ENCODE peak calls at places on chromosomes 3 and 15, in ten cellular contexts. W is prostate gland, A is Panc1, V is sigmoid colon, Z is HL-60, M is esophagus muscularis mucosa, N is K562, I is GM23338, J is stomach, X is endothelial cell of umbilical vein. H is an unnamed sample.

GRCh38 chr3:187843654-187844053 is 98.4 kb upstream of the BCL6 start:
- DNase-seq in V (no peak), Z (no peak), A (no peak), M (peak), W (no peak), N (no peak), X (no peak), I (no peak), J (no peak), H (no peak)

GRCh38 chr3:62361824-62362223 is 11.5 kb downstream of the FEZF2 start:
- DNase-seq in I (peak), J (no peak), A (no peak), Z (no peak), X (no peak), V (no peak), W (no peak), M (peak), N (peak), H (no peak)

GRCh38 chr15:84985158-84985557 is 3.5 kb downstream of the PDE8A start:
- DNase-seq in M (no peak), I (no peak), X (no peak), W (no peak), J (no peak), A (no peak), Z (no peak), N (no peak), V (no peak), H (no peak)

GRCh38 chr15:31062310-31062964 is 39.1 kb downstream of the TRPM1 start:
- DNase-seq in I (no peak), W (no peak), M (no peak), X (peak), N (no peak), A (no peak), Z (no peak), V (no peak), J (no peak), H (no peak)

GRCh38 chr3:99515-99914 is 97.0 kb upstream of the CHL1 start:
- DNase-seq in V (no peak), Z (no peak), X (no peak), N (no peak), I (no peak), W (no peak), M (no peak), A (no peak), J (no peak), H (no peak)

GRCh38 chr3:185960518-185961288 is 22.9 kb upstream of the TRA2B start:
- DNase-seq in J (no peak), I (no peak), X (no peak), W (no peak), A (no peak), M (no peak), N (no peak), V (no peak), Z (no peak), H (no peak)

GRCh38 chr3:133943639-133944131 is 48.0 kb upstream of the RAB6B start:
- DNase-seq in J (peak), M (no peak), Z (peak), A (peak), N (peak), I (no peak), V (peak), W (peak), X (peak), H (peak)

GRCh38 chr15:37056168-37056893 is 44.0 kb downstream of the MEIS2 start:
- DNase-seq in N (no peak), X (peak), Z (no peak), A (no peak), V (peak), J (no peak), I (peak), M (no peak), W (peak), H (no peak)

GRCh38 chr3:133792171-133792763 is 13.3 kb upstream of the SRPRB start:
- DNase-seq in M (no peak), N (no peak), V (no peak), W (no peak), Z (no peak), I (peak), A (no peak), J (no peak), X (no peak), H (no peak)

GRCh38 chr15:90264649-90265048 is 823 bp upstream of the NGRN start:
- DNase-seq in Z (peak), M (no peak), N (no peak), V (no peak), I (no peak), W (no peak), J (peak), A (peak), X (peak), H (peak)
- TF ChIP-seq POLR2AphosphoS5 in Z (no peak), M (no peak), N (no peak), V (no peak), I (no peak), W (no peak), J (no peak), A (no peak), X (no peak), H (no peak)

GRCh38 chr3:196159526-196159925 is 51.7 kb downstream of the ZDHHC19 start:
- DNase-seq in Z (no peak), X (no peak), V (no peak), N (no peak), I (no peak), W (no peak), A (no peak), M (no peak), J (no peak), H (no peak)

GRCh38 chr3:196163212-196163611 is 48.0 kb downstream of the ZDHHC19 start:
- DNase-seq in M (no peak), Z (no peak), W (no peak), A (no peak), N (no peak), I (no peak), J (no peak), V (no peak), X (no peak), H (peak)

GRCh38 chr3:196163687-196164493 is 47.3 kb downstream of the ZDHHC19 start:
- DNase-seq in J (no peak), A (no peak), X (no peak), M (no peak), V (no peak), Z (peak), N (peak), W (no peak), I (no peak), H (peak)

GRCh38 chr3:196162679-196163078 is 48.5 kb downstream of the ZDHHC19 start:
- DNase-seq in X (no peak), N (no peak), M (no peak), I (no peak), Z (no peak), V (no peak), W (no peak), J (no peak), A (no peak), H (peak)

GRCh38 chr3:196159952-196160804 is 51.0 kb downstream of the ZDHHC19 start:
- DNase-seq in W (no peak), J (peak), A (no peak), M (no peak), V (no peak), X (peak), Z (peak), N (peak), I (peak), H (peak)
- TF ChIP-seq POLR2AphosphoS5 in W (no peak), J (no peak), A (no peak), M (no peak), V (no peak), X (no peak), Z (peak), N (no peak), I (no peak), H (no peak)

DNA sequence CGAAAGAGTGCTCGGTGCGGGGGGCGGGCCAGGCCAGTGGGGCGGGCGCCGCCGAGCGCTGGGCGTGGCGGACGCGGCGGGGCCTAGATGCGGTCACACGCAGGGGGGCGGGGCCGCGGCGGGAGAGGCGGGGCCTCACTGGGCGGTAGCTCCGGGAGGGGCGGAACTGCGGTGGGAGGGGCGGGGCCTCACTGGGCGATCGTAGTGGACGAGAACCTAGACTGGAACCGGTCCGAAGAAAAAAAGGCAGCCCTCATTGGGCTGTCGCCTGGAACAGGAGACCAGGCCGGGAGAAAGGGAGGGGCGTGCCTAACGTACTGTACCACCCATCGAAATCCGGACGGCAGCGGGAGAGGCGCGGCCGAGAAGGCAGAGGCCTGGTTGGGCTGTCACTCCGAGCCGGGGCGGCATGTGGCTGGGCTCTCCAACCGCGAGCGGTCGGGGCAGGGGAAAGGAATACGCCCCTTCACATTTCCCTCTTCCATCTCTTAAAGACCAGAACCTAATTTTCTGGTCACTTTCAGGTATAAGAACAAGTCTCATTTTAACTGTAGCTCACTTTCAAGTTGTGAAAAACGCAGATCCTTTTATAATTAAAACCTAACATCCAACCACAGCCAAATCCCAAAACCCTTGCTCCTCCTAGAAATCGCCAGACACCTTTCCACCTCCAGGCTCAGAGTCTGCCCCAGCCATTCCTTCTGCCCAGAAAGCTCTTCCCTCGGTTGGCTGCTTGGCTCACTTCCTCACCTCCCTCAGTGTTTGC is at the start of gene ANO10:
- DNase-seq in W (peak), X (peak), N (peak), M (peak), V (peak), A (peak), I (peak), J (peak), Z (peak), H (peak)
- TF ChIP-seq POLR2AphosphoS5 in W (peak), X (peak), N (peak), M (peak), V (peak), A (peak), I (peak), J (peak), Z (peak), H (peak)

GRCh38 chr15:42085236-42085605 is 9.1 kb downstream of the PLA2G4D start:
- DNase-seq in M (no peak), N (no peak), J (peak), A (no peak), X (no peak), V (no peak), I (peak), Z (no peak), W (no peak), H (no peak)

GRCh38 chr15:42085721-42086120 is 8.6 kb downstream of the PLA2G4D start:
- DNase-seq in A (no peak), J (no peak), X (no peak), V (no peak), N (no peak), W (no peak), I (no peak), M (no peak), Z (no peak), H (no peak)

GRCh38 chr15:42083916-42084315 is 10.4 kb downstream of the PLA2G4D start:
- DNase-seq in Z (no peak), W (no peak), N (no peak), J (peak), X (no peak), I (no peak), V (no peak), A (no peak), M (no peak), H (no peak)

GRCh38 chr15:42083605-42083908 is 10.8 kb downstream of the PLA2G4D start:
- DNase-seq in V (no peak), J (peak), W (no peak), X (no peak), Z (no peak), N (no peak), A (no peak), I (no peak), M (no peak), H (no peak)

DNA sequence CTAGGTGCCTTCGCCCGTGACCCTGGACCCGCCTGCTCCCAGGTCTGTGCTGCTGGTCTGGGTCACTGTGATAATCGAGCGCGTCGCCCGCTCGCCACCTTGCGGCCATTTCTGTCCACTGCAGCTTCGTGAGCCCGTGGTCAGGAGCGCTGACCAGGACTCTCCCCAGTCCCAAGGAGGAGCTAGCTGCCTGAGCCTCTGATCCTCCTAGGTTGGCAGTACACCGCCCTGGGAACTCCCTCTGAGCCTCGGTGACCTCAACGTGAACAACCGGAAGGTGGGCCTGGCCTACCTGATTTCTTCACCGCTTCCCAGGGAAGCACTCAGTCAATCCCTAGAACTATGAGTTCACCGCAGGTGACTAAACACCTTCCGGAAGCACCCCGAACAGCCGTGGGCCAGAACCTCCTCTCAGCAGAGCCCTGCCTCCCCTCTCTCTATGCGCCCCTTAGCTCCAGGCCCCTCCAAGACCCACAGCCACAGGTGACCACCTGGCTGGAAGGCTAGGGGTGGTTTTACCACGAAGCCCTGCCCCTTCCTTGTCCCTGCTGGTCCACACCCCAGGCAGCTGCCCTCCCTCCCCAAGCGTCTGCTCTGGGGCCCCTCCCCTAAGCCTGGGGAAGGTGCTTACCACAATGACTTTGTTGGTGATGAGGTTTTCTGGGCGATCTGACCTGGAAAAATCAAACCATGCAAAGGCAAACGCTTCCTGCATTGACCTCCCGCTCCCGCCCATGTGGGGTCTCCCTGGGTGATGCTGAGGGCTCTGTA is 9.7 kb downstream of the PLA2G4D start:
- DNase-seq in N (peak), X (peak), A (peak), M (no peak), I (peak), W (peak), Z (no peak), J (peak), V (no peak), H (peak)
- TF ChIP-seq POLR2AphosphoS5 in N (no peak), X (no peak), A (no peak), M (no peak), I (no peak), W (no peak), Z (no peak), J (no peak), V (no peak), H (peak)